ENCODE peak calls at places on chromosomes 6 and 20, in eight cellular contexts. I is lower lobe of right lung; K is heart right ventricle; F is CD4-positive, alpha-beta T cell; X is right lobe of liver; S is fibroblast of the aortic adventitia; B is HFFc6; N is neural crest cell. M is an unnamed sample.

GRCh38 chr6:52595000-52595795 is 18.3 kb upstream of the TRAM2 start:
- DNase-seq in I (no peak), K (peak), F (no peak), X (no peak), S (peak), B (peak), N (no peak), M (no peak)

GRCh38 chr6:46789434-46790358 is 3.5 kb upstream of the MEP1A start:
- DNase-seq in I (no peak), K (no peak), F (no peak), X (no peak), S (no peak), B (no peak), N (no peak), M (no peak)

GRCh38 chr6:53979468-53980067 is 131.7 kb upstream of the MLIP start:
- DNase-seq in I (no peak), K (no peak), F (no peak), X (no peak), S (peak), B (peak), N (peak), M (no peak)

GRCh38 chr6:10410214-10410873 is 4.5 kb downstream of the TFAP2A start:
- DNase-seq in I (no peak), K (no peak), F (no peak), X (no peak), S (no peak), B (no peak), N (no peak), M (no peak)

GRCh38 chr6:92538296-92538695 is 881.1 kb downstream of the EPHA7 start:
- DNase-seq in I (no peak), K (no peak), F (no peak), X (no peak), S (no peak), B (no peak), N (no peak), M (no peak)

GRCh38 chr6:139271056-139271455 is 20.7 kb downstream of the TXLNB start:
- DNase-seq in I (no peak), K (no peak), F (no peak), X (no peak), S (peak), B (no peak), N (no peak), M (no peak)

GRCh38 chr6:67000121-67000520 is 1293.1 kb upstream of the EYS start:
- DNase-seq in I (no peak), K (no peak), F (no peak), X (no peak), S (no peak), B (no peak), N (no peak), M (no peak)

GRCh38 chr6:111843347-111844147 is 29.7 kb downstream of the FYN start:
- DNase-seq in I (no peak), K (no peak), F (peak), X (no peak), S (no peak), B (no peak), N (no peak), M (no peak)

GRCh38 chr20:39462436-39462835 is 500.3 kb downstream of the DHX35 start:
- DNase-seq in I (no peak), K (no peak), F (no peak), X (no peak), S (no peak), B (no peak), N (no peak), M (no peak)

GRCh38 chr6:6832439-6832838 is 243.9 kb downstream of the LY86 start:
- DNase-seq in I (no peak), K (no peak), F (no peak), X (no peak), S (no peak), B (no peak), N (no peak), M (no peak)

GRCh38 chr6:112225691-112226090 is 28.7 kb downstream of the LAMA4 start:
- DNase-seq in I (no peak), K (no peak), F (no peak), X (no peak), S (no peak), B (no peak), N (no peak), M (no peak)

GRCh38 chr6:159110013-159110412 is 59.2 kb upstream of the FNDC1 start:
- DNase-seq in I (no peak), K (no peak), F (no peak), X (no peak), S (peak), B (peak), N (peak), M (no peak)

GRCh38 chr20:4130404-4131189 is 115.2 kb upstream of the RNF24 start:
- DNase-seq in I (no peak), K (no peak), F (no peak), X (no peak), S (peak), B (peak), N (no peak), M (peak)

GRCh38 chr6:134077301-134077700 is 24.9 kb upstream of the SLC2A12 start:
- DNase-seq in I (no peak), K (no peak), F (no peak), X (no peak), S (peak), B (peak), N (no peak), M (no peak)

GRCh38 chr20:25632940-25633790 is 9.4 kb upstream of the NANP start:
- DNase-seq in I (no peak), K (no peak), F (no peak), X (no peak), S (no peak), B (peak), N (no peak), M (no peak)

GRCh38 chr20:42093041-42093440 is 474.9 kb upstream of the CHD6 start:
- DNase-seq in I (no peak), K (no peak), F (no peak), X (no peak), S (no peak), B (no peak), N (no peak), M (no peak)

GRCh38 chr6:18752278-18753057 is 365.3 kb downstream of the RNF144B start:
- DNase-seq in I (no peak), K (no peak), F (no peak), X (no peak), S (no peak), B (no peak), N (no peak), M (no peak)

GRCh38 chr20:54118220-54119001 is 48.0 kb upstream of the BCAS1 start:
- DNase-seq in I (no peak), K (no peak), F (no peak), X (no peak), S (no peak), B (no peak), N (no peak), M (no peak)

GRCh38 chr6:100785982-100786381 is 95.1 kb downstream of the ASCC3 start:
- DNase-seq in I (no peak), K (no peak), F (no peak), X (no peak), S (no peak), B (no peak), N (no peak), M (no peak)

GRCh38 chr20:22623211-22623610 is 38.8 kb upstream of the FOXA2 start:
- DNase-seq in I (no peak), K (no peak), F (no peak), X (no peak), S (no peak), B (no peak), N (no peak), M (no peak)

GRCh38 chr20:54680872-54681297 is 205.5 kb downstream of the DOK5 start:
- DNase-seq in I (no peak), K (no peak), F (no peak), X (no peak), S (peak), B (peak), N (peak), M (no peak)

GRCh38 chr20:45981261-45981660 is 9.3 kb upstream of the ZNF335 start:
- DNase-seq in I (peak), K (no peak), F (no peak), X (no peak), S (no peak), B (no peak), N (no peak), M (peak)

GRCh38 chr20:45991616-45992015 is 17.1 kb upstream of the MMP9 start:
- DNase-seq in I (no peak), K (no peak), F (no peak), X (no peak), S (no peak), B (no peak), N (no peak), M (peak)

GRCh38 chr20:45985573-45985972 is 13.6 kb upstream of the ZNF335 start:
- DNase-seq in I (peak), K (no peak), F (no peak), X (no peak), S (no peak), B (no peak), N (no peak), M (peak)

GRCh38 chr20:45983279-45983743 is 11.3 kb upstream of the ZNF335 start:
- DNase-seq in I (peak), K (no peak), F (no peak), X (no peak), S (no peak), B (no peak), N (no peak), M (peak)

DNA sequence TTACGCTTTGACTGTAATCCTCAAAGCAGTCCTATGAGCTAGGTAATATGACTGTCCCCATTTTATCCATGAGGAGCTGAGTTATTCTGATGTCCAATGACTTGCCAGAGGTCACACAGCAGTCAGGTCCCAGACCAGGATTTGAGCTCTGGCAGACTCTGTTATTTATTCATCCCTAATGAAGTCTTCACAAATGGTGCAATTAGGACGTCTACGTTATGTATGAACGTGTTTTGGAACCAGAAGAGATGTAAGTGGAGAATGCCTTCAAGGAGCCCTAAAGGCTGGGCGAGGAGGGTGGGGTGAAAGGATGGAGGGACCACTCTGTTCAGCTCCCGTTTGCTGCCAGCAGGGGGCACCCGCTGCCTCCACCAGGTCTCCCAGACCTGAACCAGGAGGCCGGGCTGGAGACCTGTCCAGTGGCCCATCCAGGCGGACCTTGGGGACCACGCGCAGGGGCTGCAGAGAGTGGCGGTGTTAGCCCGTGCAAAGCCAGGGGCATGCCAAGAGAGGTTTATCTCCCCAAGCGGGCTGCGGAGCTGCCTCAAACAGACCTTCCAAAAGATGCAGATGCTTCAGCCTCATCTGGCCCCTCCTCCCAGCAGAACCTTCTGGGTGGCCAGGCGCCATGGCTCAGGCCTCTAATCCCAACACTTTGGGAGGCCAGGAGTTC is 15.2 kb upstream of the ZNF335 start:
- DNase-seq in I (peak), K (peak), F (peak), X (peak), S (peak), B (peak), N (peak), M (peak)
- TF ChIP-seq CTCF in I (peak), K (peak), F (peak), X (peak), S (peak), B (peak), N (peak), M (peak)

GRCh38 chr6:77492529-77492928 is 29.2 kb upstream of the HTR1B start:
- DNase-seq in I (no peak), K (no peak), F (no peak), X (no peak), S (no peak), B (no peak), N (no peak), M (no peak)
- TF ChIP-seq CTCF in I (no peak), K (no peak), F (no peak), X (no peak), S (no peak), B (no peak), N (no peak), M (no peak)

GRCh38 chr20:17890330-17890729 is 78.3 kb downstream of the SNX5 start:
- DNase-seq in I (no peak), K (no peak), F (no peak), X (no peak), S (no peak), B (no peak), N (no peak), M (no peak)

GRCh38 chr20:17889226-17889625 is 79.4 kb downstream of the SNX5 start:
- DNase-seq in I (no peak), K (no peak), F (no peak), X (no peak), S (peak), B (peak), N (no peak), M (no peak)

GRCh38 chr20:17887331-17888030 is 81.1 kb downstream of the SNX5 start:
- DNase-seq in I (no peak), K (no peak), F (no peak), X (no peak), S (no peak), B (no peak), N (no peak), M (no peak)

GRCh38 chr20:17885544-17885943 is 83.0 kb downstream of the SNX5 start:
- DNase-seq in I (no peak), K (peak), F (no peak), X (no peak), S (no peak), B (no peak), N (no peak), M (no peak)

GRCh38 chr20:17888044-17888443 is 80.5 kb downstream of the SNX5 start:
- DNase-seq in I (no peak), K (no peak), F (no peak), X (no peak), S (no peak), B (no peak), N (no peak), M (no peak)
- TF ChIP-seq CTCF in I (no peak), K (no peak), F (no peak), X (no peak), S (no peak), B (no peak), N (no peak), M (no peak)

GRCh38 chr20:58650776-58651547 is at the start of gene STX16:
- DNase-seq in I (peak), K (peak), F (peak), X (peak), S (peak), B (peak), N (peak), M (peak)

GRCh38 chr20:58651548-58651822 is 402 bp downstream of the STX16 start:
- DNase-seq in I (no peak), K (peak), F (no peak), X (no peak), S (no peak), B (no peak), N (no peak), M (no peak)

GRCh38 chr20:58650181-58650775 is 805 bp upstream of the STX16 start:
- DNase-seq in I (peak), K (peak), F (peak), X (peak), S (peak), B (no peak), N (no peak), M (no peak)

GRCh38 chr20:58652606-58653303 is 1.7 kb downstream of the STX16 start:
- DNase-seq in I (no peak), K (no peak), F (no peak), X (no peak), S (no peak), B (no peak), N (no peak), M (peak)

DNA sequence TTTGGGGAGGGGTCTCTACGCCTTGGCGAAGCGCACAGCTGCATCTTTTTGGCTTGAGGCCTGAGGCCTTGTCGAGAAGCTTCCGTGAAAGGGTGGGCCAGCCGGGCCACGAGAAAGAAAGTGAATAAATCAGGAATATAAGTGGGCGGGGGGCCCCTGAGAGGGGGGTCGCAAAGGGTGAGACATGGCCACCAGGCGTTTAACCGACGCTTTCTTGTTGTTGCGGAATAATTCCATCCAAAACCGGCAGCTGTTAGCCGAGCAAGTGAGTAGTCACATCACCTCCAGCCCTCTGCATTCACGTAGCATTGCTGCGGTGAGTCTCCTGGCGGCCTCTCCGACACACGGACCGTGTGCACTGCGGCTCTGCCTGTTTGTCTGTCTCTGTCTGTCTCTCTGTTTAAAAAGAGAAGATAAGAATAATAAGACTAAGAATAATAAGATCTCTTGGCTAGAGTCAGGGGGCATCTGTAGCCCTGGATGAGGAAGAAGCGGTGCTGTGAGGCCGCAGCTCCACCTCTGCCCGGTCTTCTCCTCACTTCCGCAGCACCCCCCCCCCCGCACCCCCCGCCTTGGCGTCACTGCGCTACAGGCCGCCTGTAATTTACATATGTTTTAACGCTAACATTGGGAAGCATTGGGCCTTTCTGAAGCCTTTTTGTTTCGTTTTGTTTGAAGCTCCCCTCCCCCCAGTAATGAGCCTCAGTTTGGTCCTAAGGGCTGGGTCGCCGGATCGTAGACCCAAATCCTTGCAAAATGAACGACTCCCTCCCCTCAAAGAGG is 931 bp downstream of the STX16 start:
- DNase-seq in I (peak), K (peak), F (peak), X (peak), S (peak), B (peak), N (no peak), M (peak)
- TF ChIP-seq CTCF in I (no peak), K (no peak), F (no peak), X (no peak), S (no peak), B (no peak), N (peak), M (no peak)

DNA sequence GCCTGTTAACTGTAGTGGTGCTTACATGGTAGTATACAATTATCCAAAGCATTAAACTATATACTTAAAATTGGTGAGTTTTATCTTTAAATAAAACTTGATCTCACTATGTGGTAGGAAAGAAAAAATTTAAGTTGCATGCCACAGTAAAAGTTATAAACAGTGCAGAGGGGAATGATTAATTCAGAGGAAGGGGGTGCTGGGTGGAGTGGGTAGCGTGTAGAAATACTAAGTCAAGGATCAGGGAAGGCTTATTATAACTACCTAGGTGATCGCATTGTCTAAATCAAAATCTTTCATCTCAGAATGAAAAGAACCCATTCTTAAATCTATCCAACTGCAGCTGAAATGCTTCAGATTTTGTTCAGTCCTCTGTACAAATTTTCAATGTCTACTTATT is 428.3 kb downstream of the ADGRB3 start:
- DNase-seq in I (no peak), K (no peak), F (no peak), X (no peak), S (no peak), B (no peak), N (no peak), M (no peak)
- TF ChIP-seq CTCF in I (no peak), K (no peak), F (no peak), X (no peak), S (no peak), B (no peak), N (no peak), M (no peak)

GRCh38 chr6:105644073-105644489 is 241.2 kb upstream of the PREP start:
- DNase-seq in I (no peak), K (no peak), F (no peak), X (no peak), S (no peak), B (no peak), N (no peak), M (no peak)
- TF ChIP-seq CTCF in I (no peak), K (no peak), F (no peak), X (no peak), S (peak), B (peak), N (no peak), M (no peak)

DNA sequence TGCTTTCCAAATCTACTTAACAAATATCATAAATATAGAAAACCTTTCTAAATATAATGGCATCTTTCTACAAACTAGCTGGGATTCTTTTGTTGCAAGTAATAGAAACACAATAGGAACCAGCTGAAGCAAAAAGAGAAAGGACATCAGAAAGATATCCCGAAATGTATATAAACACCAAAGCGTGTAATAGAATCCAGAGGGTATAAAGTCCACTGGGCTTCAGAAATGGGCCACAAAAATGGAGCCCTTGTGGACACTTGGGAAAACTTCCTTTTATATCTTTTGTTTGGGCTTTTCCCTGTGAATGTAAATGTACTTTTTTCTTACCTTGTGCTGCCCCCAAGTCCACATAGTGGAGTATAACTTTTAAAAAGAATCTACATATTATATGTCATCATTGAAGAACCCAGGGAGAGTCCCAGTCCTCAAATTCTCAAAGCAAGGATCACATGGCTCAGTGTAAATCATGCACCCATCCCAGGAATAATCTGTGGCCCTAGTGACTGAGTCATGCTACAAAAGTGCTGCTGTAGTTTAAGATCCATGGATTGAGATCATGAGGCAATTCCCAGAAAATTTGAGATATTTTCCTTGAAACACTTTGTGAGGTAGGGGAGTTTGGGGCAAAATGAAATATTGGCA is 457.0 kb downstream of the EPM2A start:
- DNase-seq in I (no peak), K (no peak), F (no peak), X (no peak), S (peak), B (peak), N (no peak), M (no peak)
- TF ChIP-seq CTCF in I (no peak), K (no peak), F (no peak), X (no peak), S (no peak), B (peak), N (no peak), M (no peak)